ENCODE peak calls at places on chromosome 12, in four cellular contexts. One of them, this sample, is unnamed.

GRCh38 chr12:42372154-42372791 is 46.3 kb downstream of the PPHLN1 start:
- DNase-seq in H7: peak; percentile 57
- DNase-seq in RPMI7951: peak; percentile 40
- DNase-seq in NCI-H1092 treated with DMSO at 0.1 percent for 48 hours: peak; percentile 52
- DNase-seq in this sample: peak; percentile 65

GRCh38 chr12:132500137-132500855 is 10.3 kb downstream of the FBRSL1 start:
- DNase-seq in RPMI7951: no peak
- DNase-seq in H7: no peak
- DNase-seq in NCI-H1092 treated with DMSO at 0.1 percent for 48 hours: no peak
- DNase-seq in this sample: no peak

GRCh38 chr12:110550981-110551380 is 32.1 kb downstream of the PPTC7 start:
- DNase-seq in RPMI7951: no peak
- DNase-seq in NCI-H1092 treated with DMSO at 0.1 percent for 48 hours: no peak
- DNase-seq in H7: no peak
- DNase-seq in this sample: no peak

GRCh38 chr12:53005215-53005985 is 856 bp upstream of the EIF4B start:
- DNase-seq in H7: no peak
- DNase-seq in NCI-H1092 treated with DMSO at 0.1 percent for 48 hours: peak; percentile 29
- DNase-seq in RPMI7951: no peak
- DNase-seq in this sample: peak; percentile 46

GRCh38 chr12:89236748-89237428 is 115.4 kb downstream of the DUSP6 start:
- DNase-seq in NCI-H1092 treated with DMSO at 0.1 percent for 48 hours: no peak
- DNase-seq in H7: no peak
- DNase-seq in RPMI7951: no peak
- DNase-seq in this sample: no peak

GRCh38 chr12:56286044-56286830 is 13.9 kb downstream of the CS start:
- DNase-seq in NCI-H1092 treated with DMSO at 0.1 percent for 48 hours: no peak
- DNase-seq in H7: no peak
- DNase-seq in RPMI7951: no peak
- DNase-seq in this sample: no peak

GRCh38 chr12:123478762-123479161 is 20.8 kb downstream of the SNRNP35 start:
- DNase-seq in H7: no peak
- DNase-seq in RPMI7951: peak; percentile 80
- DNase-seq in NCI-H1092 treated with DMSO at 0.1 percent for 48 hours: no peak
- DNase-seq in this sample: no peak

GRCh38 chr12:122048156-122048555 is 26.5 kb downstream of the BCL7A start:
- DNase-seq in H7: no peak
- DNase-seq in RPMI7951: peak; percentile 12
- DNase-seq in NCI-H1092 treated with DMSO at 0.1 percent for 48 hours: no peak
- DNase-seq in this sample: no peak

GRCh38 chr12:19198272-19198671 is 68.7 kb downstream of the PLEKHA5 start:
- DNase-seq in NCI-H1092 treated with DMSO at 0.1 percent for 48 hours: no peak
- DNase-seq in RPMI7951: peak; percentile 94
- DNase-seq in H7: no peak
- DNase-seq in this sample: no peak

GRCh38 chr12:57842342-57843294 is 3.9 kb downstream of the CTDSP2 start:
- DNase-seq in H7: peak; percentile 80
- DNase-seq in NCI-H1092 treated with DMSO at 0.1 percent for 48 hours: no peak
- DNase-seq in RPMI7951: no peak
- DNase-seq in this sample: no peak

GRCh38 chr12:110819150-110819549 is 27.6 kb upstream of the CCDC63 start:
- DNase-seq in RPMI7951: no peak
- DNase-seq in NCI-H1092 treated with DMSO at 0.1 percent for 48 hours: no peak
- DNase-seq in H7: no peak
- DNase-seq in this sample: no peak

GRCh38 chr12:115024531-115024930 is 340.6 kb upstream of the TBX3 start:
- DNase-seq in RPMI7951: peak; percentile 31
- DNase-seq in H7: no peak
- DNase-seq in NCI-H1092 treated with DMSO at 0.1 percent for 48 hours: no peak
- DNase-seq in this sample: no peak

GRCh38 chr12:21656931-21657335 is 709 bp downstream of the LDHB start:
- DNase-seq in H7: no peak
- DNase-seq in NCI-H1092 treated with DMSO at 0.1 percent for 48 hours: peak; percentile 63
- DNase-seq in RPMI7951: peak; percentile 45
- DNase-seq in this sample: peak; percentile 78

GRCh38 chr12:112107306-112107705 is 1.3 kb downstream of the NAA25 start:
- DNase-seq in NCI-H1092 treated with DMSO at 0.1 percent for 48 hours: no peak
- DNase-seq in RPMI7951: no peak
- DNase-seq in H7: no peak
- DNase-seq in this sample: no peak

GRCh38 chr12:122001379-122002209 is 20.1 kb upstream of the BCL7A start:
- DNase-seq in NCI-H1092 treated with DMSO at 0.1 percent for 48 hours: no peak
- DNase-seq in RPMI7951: no peak
- DNase-seq in H7: peak; percentile 69
- DNase-seq in this sample: no peak

GRCh38 chr12:96861656-96862055 is 45.4 kb upstream of the NEDD1 start:
- DNase-seq in H7: no peak
- DNase-seq in NCI-H1092 treated with DMSO at 0.1 percent for 48 hours: no peak
- DNase-seq in RPMI7951: peak; percentile 15
- DNase-seq in this sample: no peak

GRCh38 chr12:126033746-126034145 is 968.5 kb downstream of the AACS start:
- DNase-seq in H7: no peak
- DNase-seq in RPMI7951: peak; percentile 32
- DNase-seq in NCI-H1092 treated with DMSO at 0.1 percent for 48 hours: no peak
- DNase-seq in this sample: no peak

GRCh38 chr12:44748950-44749468 is 127.1 kb downstream of the NELL2 start:
- DNase-seq in NCI-H1092 treated with DMSO at 0.1 percent for 48 hours: peak; percentile 72
- DNase-seq in RPMI7951: no peak
- DNase-seq in H7: no peak
- DNase-seq in this sample: peak; percentile 50

GRCh38 chr12:120971299-120972180 is 6.8 kb upstream of the HNF1A start:
- DNase-seq in NCI-H1092 treated with DMSO at 0.1 percent for 48 hours: no peak
- DNase-seq in RPMI7951: peak; percentile 51
- DNase-seq in H7: no peak
- DNase-seq in this sample: peak; percentile 77

GRCh38 chr12:29519585-29520182 is 22.2 kb upstream of the OVCH1 start:
- DNase-seq in H7: no peak
- DNase-seq in RPMI7951: peak; percentile 36
- DNase-seq in NCI-H1092 treated with DMSO at 0.1 percent for 48 hours: peak; percentile 20
- DNase-seq in this sample: peak; percentile 24

GRCh38 chr12:129903956-129904769 is at the start of gene TMEM132D:
- DNase-seq in NCI-H1092 treated with DMSO at 0.1 percent for 48 hours: peak; percentile 8
- DNase-seq in H7: peak; percentile 96
- DNase-seq in RPMI7951: peak; percentile 17
- DNase-seq in this sample: no peak

This sample was measured in G401.